ENCODE peak calls at places on chromosomes 11 and 22, in six cellular contexts. S, J, D, M, E and G are unnamed samples.

GRCh38 chr11:13429836-13430235 is 33.2 kb downstream of the BTBD10 start:
- DNase-seq in S (no peak), J (no peak), D (no peak), M (no peak), E (no peak), G (no peak)

GRCh38 chr11:37907461-37908223 is 1309.6 kb upstream of the RAG2 start:
- DNase-seq in S (no peak), J (no peak), D (no peak), M (no peak), E (peak), G (no peak)

GRCh38 chr11:111195192-111195591 is 50.3 kb upstream of the POU2AF2 start:
- DNase-seq in S (no peak), J (no peak), D (no peak), M (no peak), E (no peak), G (no peak)

GRCh38 chr22:47710135-47710534 is 947.7 kb downstream of the TBC1D22A start:
- DNase-seq in S (no peak), J (no peak), D (no peak), M (no peak), E (no peak), G (no peak)

GRCh38 chr22:41524283-41524682 is 20.0 kb downstream of the POLR3H start:
- DNase-seq in S (peak), J (peak), D (peak), M (no peak), E (no peak), G (no peak)

GRCh38 chr22:20464096-20464614 is 26.5 kb upstream of the SCARF2 start:
- DNase-seq in S (no peak), J (no peak), D (no peak), M (no peak), E (no peak), G (no peak)

GRCh38 chr11:132242662-132243061 is 872.2 kb downstream of the NTM start:
- DNase-seq in S (no peak), J (no peak), D (no peak), M (no peak), E (no peak), G (no peak)

GRCh38 chr11:14418801-14419417 is 59.9 kb upstream of the RRAS2 start:
- DNase-seq in S (no peak), J (no peak), D (no peak), M (peak), E (peak), G (no peak)

GRCh38 chr22:26893034-26893710 is 235.8 kb downstream of the MIAT start:
- DNase-seq in S (no peak), J (no peak), D (no peak), M (no peak), E (no peak), G (no peak)

GRCh38 chr11:66722745-66723651 is 6.0 kb downstream of the SPTBN2 start:
- DNase-seq in S (no peak), J (no peak), D (no peak), M (no peak), E (no peak), G (no peak)

GRCh38 chr22:39620924-39621690 is 50.6 kb downstream of the CACNA1I start:
- DNase-seq in S (no peak), J (no peak), D (no peak), M (no peak), E (no peak), G (no peak)